ENCODE peak calls at places on chromosomes 4 and X, in eight cellular contexts. S is gastrocnemius medialis, V is aorta, G is GM23338, H is PC-3, P is uterus, X is cardiac muscle cell, Y is GM23248. O is an unnamed sample.

GRCh38 chr4:150960079-150960478 is 55.0 kb downstream of the LRBA start:
- DNase-seq in S (no peak), V (no peak), G (peak; percentile 76), H (peak; percentile 61), P (no peak), X (peak; percentile 49), Y (peak; percentile 60), O (no peak)

GRCh38 chrX:47208108-47208507 is 10.4 kb upstream of the CDK16 start:
- DNase-seq in S (no peak), V (no peak), G (no peak), H (no peak), P (no peak), X (no peak), Y (no peak), O (no peak)

GRCh38 chrX:108699368-108699767 is 37.0 kb downstream of the IRS4 start:
- DNase-seq in S (no peak), V (no peak), G (peak; percentile 49), H (peak; percentile 66), P (no peak), X (peak; percentile 51), Y (peak; percentile 55), O (no peak)

GRCh38 chrX:53714580-53715335 is 28.2 kb upstream of the HUWE1 start:
- DNase-seq in S (no peak), V (no peak), G (peak; percentile 15), H (peak; percentile 89), P (no peak), X (peak; percentile 36), Y (peak; percentile 40), O (no peak)

GRCh38 chr4:134202557-134202956 is 968 bp upstream of the PABPC4L start:
- DNase-seq in S (no peak), V (no peak), G (no peak), H (peak; percentile 62), P (no peak), X (peak; percentile 30), Y (no peak), O (no peak)

GRCh38 chrX:10039821-10040793 is 72.9 kb downstream of the CLDN34 start:
- DNase-seq in S (no peak), V (peak; percentile 5), G (no peak), H (peak; percentile 55), P (no peak), X (no peak), Y (peak; percentile 34), O (no peak)

GRCh38 chr4:181896609-181897008 is 346.6 kb upstream of the TENM3 start:
- DNase-seq in S (no peak), V (no peak), G (no peak), H (no peak), P (no peak), X (no peak), Y (no peak), O (no peak)

GRCh38 chr4:22162454-22162853 is 213.9 kb upstream of the KCNIP4 start:
- DNase-seq in S (no peak), V (no peak), G (no peak), H (no peak), P (no peak), X (no peak), Y (no peak), O (no peak)

GRCh38 chr4:133969202-133969873 is 232.3 kb downstream of the PABPC4L start:
- DNase-seq in S (no peak), V (no peak), G (no peak), H (no peak), P (no peak), X (peak; percentile 92), Y (peak; percentile 2), O (no peak)

GRCh38 chrX:25049347-25049746 is 33.6 kb upstream of the ARX start:
- DNase-seq in S (no peak), V (no peak), G (no peak), H (no peak), P (no peak), X (peak; percentile 75), Y (no peak), O (no peak)

GRCh38 chrX:101659601-101660063 is at the start of gene ARMCX2:
- DNase-seq in S (peak; percentile 21), V (peak; percentile 85), G (peak; percentile 66), H (no peak), P (peak; percentile 79), X (peak; percentile 72), Y (peak; percentile 79), O (peak; percentile 37)

DNA sequence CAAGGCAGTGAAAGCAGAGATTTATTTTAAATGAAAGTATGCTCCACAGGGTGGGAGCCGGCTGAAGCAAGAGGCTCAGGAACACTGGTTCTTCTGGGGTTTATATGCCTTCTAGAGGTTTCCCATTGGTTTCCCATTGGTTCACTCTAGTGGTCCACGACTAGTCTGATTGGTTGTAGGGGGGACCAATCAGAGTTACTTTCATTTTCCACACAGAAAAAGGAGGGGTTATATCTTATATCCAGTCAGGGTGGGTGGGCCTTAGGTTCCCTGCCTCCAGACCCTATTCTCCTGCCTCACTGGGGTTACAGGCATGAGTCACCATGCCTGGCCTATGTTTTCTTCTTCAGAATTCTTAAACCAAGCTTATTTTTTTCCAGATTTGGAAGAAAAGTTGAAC is 101.6 kb downstream of the KLHL8 start:
- DNase-seq in S (no peak), V (no peak), G (peak; percentile 44), H (no peak), P (no peak), X (peak; percentile 37), Y (peak; percentile 27), O (no peak)
- H3K27ac ChIP-seq in S (peak overlapping the region; percentile 85), V (peak overlapping the region; percentile 45), G (no peak overlapping the region), H (no peak overlapping the region), P (peak overlapping the region; percentile 90), X (peak overlapping the region; percentile 25), Y (no peak overlapping the region), O (peak overlapping the region; percentile 79)

GRCh38 chr4:94506822-94507221 is 55.1 kb downstream of the PDLIM5 start:
- DNase-seq in S (no peak), V (no peak), G (no peak), H (no peak), P (no peak), X (no peak), Y (no peak), O (no peak)
- H3K27ac ChIP-seq in S (peak overlapping the region; percentile 99), V (no peak overlapping the region), G (no peak overlapping the region), H (peak overlapping the region; percentile 77), P (peak overlapping the region; percentile 99), X (peak overlapping the region; percentile 68), Y (peak overlapping the region; percentile 72), O (peak overlapping the region; percentile 71)

GRCh38 chr4:101065935-101066485 is 281.3 kb downstream of the PPP3CA start:
- DNase-seq in S (no peak), V (no peak), G (no peak), H (no peak), P (no peak), X (no peak), Y (no peak), O (no peak)

GRCh38 chr4:101066586-101066985 is 280.7 kb downstream of the PPP3CA start:
- DNase-seq in S (no peak), V (no peak), G (no peak), H (no peak), P (no peak), X (no peak), Y (no peak), O (no peak)

GRCh38 chr4:101065346-101065745 is 282.0 kb downstream of the PPP3CA start:
- DNase-seq in S (no peak), V (no peak), G (no peak), H (no peak), P (no peak), X (no peak), Y (no peak), O (no peak)

GRCh38 chr4:101067383-101067782 is 279.9 kb downstream of the PPP3CA start:
- DNase-seq in S (no peak), V (no peak), G (no peak), H (no peak), P (no peak), X (peak; percentile 35), Y (peak; percentile 20), O (no peak)

DNA sequence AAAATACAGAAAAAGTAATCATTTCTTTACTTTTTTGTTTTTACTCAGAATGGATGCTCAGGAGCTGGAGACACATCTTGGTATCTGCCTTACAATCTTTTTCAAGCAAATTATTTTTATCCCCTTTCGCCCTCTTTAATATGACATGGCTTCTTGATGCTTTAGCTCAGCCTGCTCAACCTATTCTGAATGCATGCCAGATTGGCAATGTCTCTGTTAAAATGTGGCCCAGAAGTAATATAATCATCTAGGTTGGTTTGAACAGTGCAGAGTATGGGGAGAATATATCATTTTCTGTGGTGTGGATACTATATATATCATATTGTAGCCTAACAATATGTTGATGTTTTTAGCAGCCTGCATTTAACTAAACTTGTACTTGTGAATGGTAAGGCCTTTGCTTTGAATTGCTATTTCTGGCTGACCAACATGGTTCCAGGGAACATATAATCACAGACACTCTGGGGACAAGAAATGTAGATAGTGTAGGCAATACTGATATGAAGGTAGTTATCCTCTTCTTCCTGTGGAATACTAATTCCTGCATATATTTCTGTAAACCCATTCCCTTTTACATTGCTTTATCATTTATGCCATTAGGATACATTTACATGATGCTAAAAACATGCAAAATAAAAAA is 282.7 kb downstream of the PPP3CA start:
- DNase-seq in S (no peak), V (no peak), G (no peak), H (no peak), P (no peak), X (no peak), Y (no peak), O (no peak)
- H3K27ac ChIP-seq in S (no peak overlapping the region), V (no peak overlapping the region), G (no peak overlapping the region), H (no peak overlapping the region), P (no peak overlapping the region), X (no peak overlapping the region), Y (no peak overlapping the region), O (no peak overlapping the region)

DNA sequence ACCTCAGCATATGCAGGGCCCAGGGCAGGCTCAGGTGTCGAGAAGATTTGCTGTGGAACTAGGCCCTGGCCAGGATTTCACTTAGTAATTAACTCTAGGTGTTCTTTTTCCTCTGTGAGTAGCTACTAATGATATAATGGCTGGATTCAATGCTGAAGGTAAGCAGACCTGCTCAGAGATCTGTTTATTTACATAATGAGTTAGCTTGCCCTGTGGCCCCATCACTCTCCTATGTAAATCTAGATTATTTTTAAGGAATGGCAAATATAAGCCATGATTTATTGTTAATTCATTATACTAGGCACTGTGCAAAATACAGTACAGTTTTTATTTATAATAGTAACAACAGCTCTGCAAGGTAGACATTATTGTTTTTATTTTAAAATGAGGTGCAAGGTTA is 117.2 kb downstream of the IRF2 start:
- DNase-seq in S (no peak), V (no peak), G (no peak), H (peak; percentile 17), P (no peak), X (no peak), Y (no peak), O (no peak)
- H3K27ac ChIP-seq in S (peak overlapping the region; percentile 79), V (no peak overlapping the region), G (no peak overlapping the region), H (no peak overlapping the region), P (no peak overlapping the region), X (no peak overlapping the region), Y (no peak overlapping the region), O (no peak overlapping the region)